ENCODE peak calls at places on chromosome 20, in seven cellular contexts. One of them, this sample, is unnamed.

GRCh38 chr20:63055575-63056235 is 48.9 kb upstream of the BHLHE23 start:
- DNase-seq in tibial nerve: no peak
- DNase-seq in Caco-2: peak
- DNase-seq in neuronal stem cell: no peak
- DNase-seq in colonic mucosa: no peak
- DNase-seq in psoas muscle: no peak
- DNase-seq in CD8-positive, alpha-beta T cell: no peak
- DNase-seq in this sample: no peak

GRCh38 chr20:61355096-61355495 is 103.0 kb downstream of the CDH4 start:
- DNase-seq in tibial nerve: no peak
- DNase-seq in Caco-2: no peak
- DNase-seq in neuronal stem cell: no peak
- DNase-seq in colonic mucosa: no peak
- DNase-seq in psoas muscle: no peak
- DNase-seq in CD8-positive, alpha-beta T cell: no peak
- DNase-seq in this sample: no peak

GRCh38 chr20:22420116-22420598 is 164.2 kb downstream of the FOXA2 start:
- DNase-seq in tibial nerve: no peak
- DNase-seq in Caco-2: no peak
- DNase-seq in neuronal stem cell: no peak
- DNase-seq in colonic mucosa: no peak
- DNase-seq in psoas muscle: no peak
- DNase-seq in CD8-positive, alpha-beta T cell: no peak
- DNase-seq in this sample: no peak

GRCh38 chr20:47941869-47942268 is 156.6 kb upstream of the SULF2 start:
- DNase-seq in tibial nerve: no peak
- DNase-seq in Caco-2: no peak
- DNase-seq in neuronal stem cell: no peak
- DNase-seq in colonic mucosa: no peak
- DNase-seq in psoas muscle: no peak
- DNase-seq in CD8-positive, alpha-beta T cell: no peak
- DNase-seq in this sample: no peak

GRCh38 chr20:1536893-1537730 is 20.4 kb downstream of the SIRPD start:
- DNase-seq in tibial nerve: no peak
- DNase-seq in Caco-2: no peak
- DNase-seq in neuronal stem cell: no peak
- DNase-seq in colonic mucosa: no peak
- DNase-seq in psoas muscle: no peak
- DNase-seq in CD8-positive, alpha-beta T cell: no peak
- DNase-seq in this sample: no peak

GRCh38 chr20:47985092-47985850 is 200.0 kb upstream of the SULF2 start:
- DNase-seq in tibial nerve: no peak
- DNase-seq in Caco-2: no peak
- DNase-seq in neuronal stem cell: no peak
- DNase-seq in colonic mucosa: no peak
- DNase-seq in psoas muscle: no peak
- DNase-seq in CD8-positive, alpha-beta T cell: no peak
- DNase-seq in this sample: peak

GRCh38 chr20:13493143-13493542 is 145.6 kb downstream of the TASP1 start:
- DNase-seq in tibial nerve: no peak
- DNase-seq in Caco-2: no peak
- DNase-seq in neuronal stem cell: peak
- DNase-seq in colonic mucosa: no peak
- DNase-seq in psoas muscle: no peak
- DNase-seq in CD8-positive, alpha-beta T cell: no peak
- DNase-seq in this sample: no peak

GRCh38 chr20:3670511-3670910 is 7.3 kb upstream of the GFRA4 start:
- DNase-seq in tibial nerve: no peak
- DNase-seq in Caco-2: no peak
- DNase-seq in neuronal stem cell: no peak
- DNase-seq in colonic mucosa: no peak
- DNase-seq in psoas muscle: no peak
- DNase-seq in CD8-positive, alpha-beta T cell: no peak
- DNase-seq in this sample: peak

GRCh38 chr20:62370115-62370806 is 3.1 kb upstream of the LAMA5 start:
- DNase-seq in tibial nerve: peak
- DNase-seq in Caco-2: no peak
- DNase-seq in neuronal stem cell: no peak
- DNase-seq in colonic mucosa: no peak
- DNase-seq in psoas muscle: peak
- DNase-seq in CD8-positive, alpha-beta T cell: no peak
- DNase-seq in this sample: peak

GRCh38 chr20:41161886-41162285 is 24.5 kb downstream of the PLCG1 start:
- DNase-seq in tibial nerve: no peak
- DNase-seq in Caco-2: no peak
- DNase-seq in neuronal stem cell: no peak
- DNase-seq in colonic mucosa: no peak
- DNase-seq in psoas muscle: no peak
- DNase-seq in CD8-positive, alpha-beta T cell: no peak
- DNase-seq in this sample: no peak

GRCh38 chr20:37976862-37977261 is 56.4 kb downstream of the TTI1 start:
- DNase-seq in tibial nerve: no peak
- DNase-seq in Caco-2: no peak
- DNase-seq in neuronal stem cell: no peak
- DNase-seq in colonic mucosa: no peak
- DNase-seq in psoas muscle: no peak
- DNase-seq in CD8-positive, alpha-beta T cell: no peak
- DNase-seq in this sample: no peak

GRCh38 chr20:59184880-59185447 is 21.3 kb downstream of the ZNF831 start:
- DNase-seq in tibial nerve: no peak
- DNase-seq in Caco-2: no peak
- DNase-seq in neuronal stem cell: no peak
- DNase-seq in colonic mucosa: peak
- DNase-seq in psoas muscle: no peak
- DNase-seq in CD8-positive, alpha-beta T cell: no peak
- DNase-seq in this sample: no peak

GRCh38 chr20:20482453-20482852 is 114.5 kb downstream of the INSM1 start:
- DNase-seq in tibial nerve: no peak
- DNase-seq in Caco-2: no peak
- DNase-seq in neuronal stem cell: no peak
- DNase-seq in colonic mucosa: no peak
- DNase-seq in psoas muscle: no peak
- DNase-seq in CD8-positive, alpha-beta T cell: no peak
- DNase-seq in this sample: no peak

GRCh38 chr20:61579908-61580307 is 327.8 kb downstream of the CDH4 start:
- DNase-seq in tibial nerve: no peak
- DNase-seq in Caco-2: no peak
- DNase-seq in neuronal stem cell: no peak
- DNase-seq in colonic mucosa: no peak
- DNase-seq in psoas muscle: no peak
- DNase-seq in CD8-positive, alpha-beta T cell: no peak
- DNase-seq in this sample: no peak

GRCh38 chr20:48528346-48528745 is 299.5 kb downstream of the PREX1 start:
- DNase-seq in tibial nerve: no peak
- DNase-seq in Caco-2: no peak
- DNase-seq in neuronal stem cell: no peak
- DNase-seq in colonic mucosa: no peak
- DNase-seq in psoas muscle: no peak
- DNase-seq in CD8-positive, alpha-beta T cell: no peak
- DNase-seq in this sample: no peak

GRCh38 chr20:44615876-44616603 is 33.7 kb downstream of the PKIG start:
- DNase-seq in tibial nerve: no peak
- DNase-seq in Caco-2: no peak
- DNase-seq in neuronal stem cell: no peak
- DNase-seq in colonic mucosa: no peak
- DNase-seq in psoas muscle: peak
- DNase-seq in CD8-positive, alpha-beta T cell: no peak
- DNase-seq in this sample: no peak

GRCh38 chr20:59217794-59218193 is 54.2 kb downstream of the ZNF831 start:
- DNase-seq in tibial nerve: no peak
- DNase-seq in Caco-2: no peak
- DNase-seq in neuronal stem cell: no peak
- DNase-seq in colonic mucosa: no peak
- DNase-seq in psoas muscle: no peak
- DNase-seq in CD8-positive, alpha-beta T cell: no peak
- DNase-seq in this sample: no peak

GRCh38 chr20:45052698-45053440 is 48.1 kb downstream of the KCNS1 start:
- DNase-seq in tibial nerve: no peak
- DNase-seq in Caco-2: no peak
- DNase-seq in neuronal stem cell: no peak
- DNase-seq in colonic mucosa: no peak
- DNase-seq in psoas muscle: no peak
- DNase-seq in CD8-positive, alpha-beta T cell: no peak
- DNase-seq in this sample: peak

GRCh38 chr20:52150440-52151258 is 40.9 kb downstream of the ZFP64 start:
- DNase-seq in tibial nerve: peak
- DNase-seq in Caco-2: no peak
- DNase-seq in neuronal stem cell: peak
- DNase-seq in colonic mucosa: peak
- DNase-seq in psoas muscle: no peak
- DNase-seq in CD8-positive, alpha-beta T cell: no peak
- DNase-seq in this sample: peak

DNA sequence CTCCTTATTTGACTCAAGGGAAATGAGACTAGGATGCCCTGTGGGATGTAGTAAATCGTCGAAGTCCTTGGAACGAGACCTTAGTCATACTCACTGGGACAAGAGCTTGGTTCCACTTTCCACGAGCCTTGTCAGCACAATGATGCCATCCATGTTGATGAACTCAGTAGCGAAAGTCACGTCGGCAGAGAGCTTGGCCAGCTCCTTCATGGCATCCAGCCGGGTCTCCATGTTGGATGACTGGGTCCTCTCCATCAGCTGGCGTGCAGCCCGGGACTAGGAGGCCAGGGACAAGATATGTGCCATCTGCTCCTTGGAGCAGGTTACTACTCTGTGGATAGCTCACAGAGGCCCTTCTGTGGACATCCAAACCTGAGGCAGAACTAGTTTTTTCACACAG is 17.5 kb downstream of the ELMO2 start:
- DNase-seq in tibial nerve: no peak
- DNase-seq in Caco-2: no peak
- DNase-seq in neuronal stem cell: no peak
- DNase-seq in colonic mucosa: no peak
- DNase-seq in psoas muscle: peak
- DNase-seq in CD8-positive, alpha-beta T cell: no peak
- DNase-seq in this sample: no peak
- H3K4me3 ChIP-seq in tibial nerve: no peak
- H3K4me3 ChIP-seq in Caco-2: no peak
- H3K4me3 ChIP-seq in neuronal stem cell: no peak
- H3K4me3 ChIP-seq in colonic mucosa: no peak
- H3K4me3 ChIP-seq in psoas muscle: no peak
- H3K4me3 ChIP-seq in CD8-positive, alpha-beta T cell: no peak
- H3K4me3 ChIP-seq in this sample: no peak

DNA sequence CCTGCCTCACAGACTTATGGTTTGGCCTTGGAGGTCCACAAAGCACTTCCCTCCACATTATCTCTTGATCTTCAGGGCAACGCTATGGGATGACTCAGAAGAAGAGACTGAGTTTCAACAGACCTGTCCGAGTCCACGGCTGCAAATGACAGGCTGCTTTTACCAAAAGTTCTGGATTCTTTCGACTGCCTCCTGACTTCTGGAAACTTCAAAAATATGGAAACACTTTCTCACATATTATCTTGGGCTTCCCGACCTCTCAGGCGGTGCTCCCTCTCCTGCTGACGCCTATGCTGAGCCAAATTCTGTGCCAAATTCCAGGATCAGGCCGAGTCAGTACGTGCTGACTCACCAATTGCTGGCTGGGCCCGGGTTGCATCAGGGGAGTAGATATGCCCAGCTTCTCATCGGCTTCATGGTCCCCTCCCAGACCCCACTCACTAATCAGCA is 190.2 kb downstream of the BMP7 start:
- DNase-seq in tibial nerve: no peak
- DNase-seq in Caco-2: peak
- DNase-seq in neuronal stem cell: no peak
- DNase-seq in colonic mucosa: no peak
- DNase-seq in psoas muscle: no peak
- DNase-seq in CD8-positive, alpha-beta T cell: no peak
- DNase-seq in this sample: no peak
- H3K4me3 ChIP-seq in tibial nerve: no peak
- H3K4me3 ChIP-seq in Caco-2: no peak
- H3K4me3 ChIP-seq in neuronal stem cell: no peak
- H3K4me3 ChIP-seq in colonic mucosa: no peak
- H3K4me3 ChIP-seq in psoas muscle: no peak
- H3K4me3 ChIP-seq in CD8-positive, alpha-beta T cell: no peak
- H3K4me3 ChIP-seq in this sample: no peak

GRCh38 chr20:31684153-31685003 is 38.3 kb downstream of the BCL2L1 start:
- DNase-seq in tibial nerve: no peak
- DNase-seq in Caco-2: no peak
- DNase-seq in neuronal stem cell: no peak
- DNase-seq in colonic mucosa: no peak
- DNase-seq in psoas muscle: no peak
- DNase-seq in CD8-positive, alpha-beta T cell: no peak
- DNase-seq in this sample: no peak
- H3K4me3 ChIP-seq in tibial nerve: no peak
- H3K4me3 ChIP-seq in Caco-2: no peak
- H3K4me3 ChIP-seq in neuronal stem cell: no peak
- H3K4me3 ChIP-seq in colonic mucosa: no peak
- H3K4me3 ChIP-seq in psoas muscle: no peak
- H3K4me3 ChIP-seq in CD8-positive, alpha-beta T cell: no peak
- H3K4me3 ChIP-seq in this sample: no peak

GRCh38 chr20:32205502-32206382 is 1.8 kb downstream of the PLAGL2 start:
- DNase-seq in tibial nerve: no peak
- DNase-seq in Caco-2: no peak
- DNase-seq in neuronal stem cell: no peak
- DNase-seq in colonic mucosa: no peak
- DNase-seq in psoas muscle: no peak
- DNase-seq in CD8-positive, alpha-beta T cell: no peak
- DNase-seq in this sample: peak
- H3K4me3 ChIP-seq in tibial nerve: peak
- H3K4me3 ChIP-seq in Caco-2: peak
- H3K4me3 ChIP-seq in neuronal stem cell: no peak
- H3K4me3 ChIP-seq in colonic mucosa: peak
- H3K4me3 ChIP-seq in psoas muscle: peak
- H3K4me3 ChIP-seq in CD8-positive, alpha-beta T cell: no peak
- H3K4me3 ChIP-seq in this sample: peak

GRCh38 chr20:50635014-50635557 is 56.3 kb downstream of the RIPOR3 start:
- DNase-seq in tibial nerve: no peak
- DNase-seq in Caco-2: no peak
- DNase-seq in neuronal stem cell: no peak
- DNase-seq in colonic mucosa: no peak
- DNase-seq in psoas muscle: no peak
- DNase-seq in CD8-positive, alpha-beta T cell: no peak
- DNase-seq in this sample: no peak
- H3K4me3 ChIP-seq in tibial nerve: no peak
- H3K4me3 ChIP-seq in Caco-2: no peak
- H3K4me3 ChIP-seq in neuronal stem cell: no peak
- H3K4me3 ChIP-seq in colonic mucosa: no peak
- H3K4me3 ChIP-seq in psoas muscle: peak
- H3K4me3 ChIP-seq in CD8-positive, alpha-beta T cell: no peak
- H3K4me3 ChIP-seq in this sample: no peak